ENCODE peak calls at places on chromosomes 1 and 21, in five cellular contexts. N, L, U, O and F are unnamed samples.

GRCh38 chr1:55088413-55088812 is 49.1 kb downstream of the PCSK9 start:
- DNase-seq in L (no peak), U (no peak), O (no peak), N (no peak), F (no peak)

GRCh38 chr21:45109831-45110492 is 35.6 kb downstream of the ADARB1 start:
- DNase-seq in U (no peak), L (no peak), N (peak), O (peak), F (no peak)

GRCh38 chr1:73491641-73492040 is 706.3 kb downstream of the LRRIQ3 start:
- DNase-seq in N (no peak), U (no peak), L (no peak), O (no peak), F (no peak)

GRCh38 chr1:10251325-10252103 is 41.1 kb downstream of the KIF1B start:
- DNase-seq in N (no peak), U (no peak), L (no peak), O (no peak), F (no peak)

GRCh38 chr1:235986869-235987268 is 78.0 kb downstream of the NID1 start:
- DNase-seq in U (no peak), O (no peak), L (no peak), N (no peak), F (no peak)

GRCh38 chr1:115184951-115185331 is 95.6 kb upstream of the TSPAN2 start:
- DNase-seq in N (no peak), O (no peak), L (no peak), U (no peak), F (no peak)

GRCh38 chr1:206834711-206835110 is 30.7 kb upstream of the IL20 start:
- DNase-seq in U (no peak), N (no peak), O (no peak), L (no peak), F (no peak)

GRCh38 chr1:156826596-156826995 is 9.9 kb upstream of the SH2D2A start:
- DNase-seq in N (no peak), O (no peak), U (no peak), L (no peak), F (no peak)

GRCh38 chr1:224769987-224770693 is 154.0 kb downstream of the CNIH3 start:
- DNase-seq in N (no peak), L (no peak), U (peak), O (no peak), F (no peak)

GRCh38 chr1:206521002-206521585 is 13.8 kb downstream of the RASSF5 start:
- DNase-seq in L (no peak), O (no peak), U (peak), N (no peak), F (no peak)

GRCh38 chr1:43315963-43316737 is 15.4 kb downstream of the TIE1 start:
- DNase-seq in L (no peak), O (no peak), N (no peak), U (no peak), F (no peak)

GRCh38 chr1:11629626-11630025 is 24.6 kb downstream of the FBXO2 start:
- DNase-seq in N (no peak), O (no peak), L (no peak), U (no peak), F (no peak)

GRCh38 chr1:150009604-150010387 is 730 bp downstream of the OTUD7B start:
- DNase-seq in U (peak), N (no peak), O (peak), L (no peak), F (no peak)

GRCh38 chr1:204670152-204670927 is 15.2 kb downstream of the LRRN2 start:
- DNase-seq in O (peak), U (no peak), N (no peak), L (no peak), F (no peak)

GRCh38 chr1:62384276-62385005 is 52.4 kb upstream of the USP1 start:
- DNase-seq in N (no peak), O (no peak), U (no peak), L (no peak), F (no peak)

GRCh38 chr1:217021400-217021799 is 298.2 kb upstream of the ESRRG start:
- DNase-seq in O (no peak), L (no peak), U (no peak), N (no peak), F (no peak)
- TF ChIP-seq SRF in O (no peak), L (no peak), U (no peak), N (no peak), F (no peak)

GRCh38 chr1:2639607-2640521 is 7.0 kb upstream of the MMEL1 start:
- DNase-seq in O (no peak), N (no peak), U (no peak), L (no peak), F (no peak)
- TF ChIP-seq SRF in O (no peak), N (no peak), U (no peak), L (no peak), F (no peak)

DNA sequence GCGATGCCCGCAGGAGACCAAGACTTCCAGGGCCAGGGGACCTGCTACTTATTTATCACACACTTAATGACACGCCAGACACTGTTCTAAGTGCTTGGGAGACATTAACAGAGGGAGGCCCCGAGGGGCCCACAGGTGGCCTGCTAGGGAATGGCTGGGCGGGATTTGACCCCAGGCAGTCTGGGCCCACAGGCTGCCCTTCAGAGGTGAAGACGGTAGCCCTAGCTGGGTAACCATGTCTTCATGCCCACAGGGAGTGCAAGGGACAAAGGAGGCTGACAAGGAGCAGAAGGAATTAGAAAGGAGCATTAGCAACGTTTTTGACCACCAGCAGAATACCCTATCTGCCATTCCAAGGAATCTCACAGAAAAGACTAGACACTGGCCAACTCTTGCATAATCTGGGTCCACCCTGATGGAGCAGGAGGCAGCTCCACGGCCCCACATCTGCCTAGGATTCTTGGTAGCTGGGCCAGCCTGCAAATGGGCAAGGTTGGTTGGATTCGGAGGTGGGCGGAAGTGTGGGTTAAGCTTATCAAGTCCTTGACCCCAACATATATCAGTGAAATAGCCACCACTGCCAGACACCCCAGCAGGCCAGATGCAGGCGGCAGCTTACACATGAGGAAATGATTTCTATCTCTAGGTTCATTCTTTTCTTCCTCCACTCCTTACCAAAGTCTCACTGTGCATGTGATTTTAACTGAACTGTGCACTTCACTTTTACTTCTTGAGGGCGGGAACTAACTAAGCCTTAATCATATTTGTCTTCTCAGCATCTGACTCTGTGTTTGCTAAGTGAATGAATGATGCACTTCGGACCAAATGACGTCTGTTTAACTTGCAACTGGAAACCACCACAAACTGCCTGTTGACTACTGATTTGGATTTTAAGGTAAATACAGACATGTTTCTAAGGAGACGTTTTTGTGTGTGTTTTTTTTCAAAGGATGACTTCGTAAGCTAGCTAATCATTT is 3.4 kb upstream of the ETS2 start:
- DNase-seq in N (no peak), L (no peak), U (peak), O (peak), F (no peak)
- TF ChIP-seq SRF in N (no peak), L (no peak), U (no peak), O (no peak), F (no peak)

DNA sequence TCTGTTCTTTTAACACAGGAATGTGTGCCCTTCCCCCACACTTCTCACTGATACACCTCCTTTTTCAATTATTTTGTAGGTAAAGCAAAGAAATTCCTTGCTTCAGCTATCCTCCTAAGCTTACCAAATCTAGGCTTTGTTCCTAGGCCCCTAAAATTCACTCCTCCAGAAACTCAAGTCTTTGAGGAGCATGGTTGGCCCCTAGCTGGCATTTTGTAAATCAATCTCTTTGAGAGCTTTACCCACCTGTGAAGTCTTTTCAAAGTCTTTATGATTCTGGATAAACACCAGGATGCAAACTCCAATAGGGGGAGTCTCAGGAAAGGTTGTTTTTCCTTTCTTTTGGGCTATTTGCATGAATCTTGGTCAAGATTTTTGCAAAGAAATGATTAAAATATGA is 82.9 kb upstream of the ZNF644 start:
- DNase-seq in O (no peak), L (no peak), N (no peak), U (no peak), F (no peak)
- TF ChIP-seq SRF in O (no peak), L (no peak), N (no peak), U (no peak), F (no peak)

GRCh38 chr21:42317826-42318746 is 2.9 kb upstream of the TFF3 start:
- DNase-seq in L (no peak), U (no peak), O (no peak), N (no peak), F (no peak)
- TF ChIP-seq SRF in L (no peak), U (no peak), O (no peak), N (no peak), F (no peak)

GRCh38 chr21:16330340-16331319 is 600.8 kb downstream of the USP25 start:
- DNase-seq in O (peak), L (no peak), N (no peak), U (peak), F (peak)
- TF ChIP-seq SRF in O (no peak), L (no peak), N (no peak), U (no peak), F (no peak)

GRCh38 chr1:203131548-203132200 is 4.1 kb downstream of the ADORA1 start:
- DNase-seq in L (no peak), U (no peak), O (no peak), N (no peak), F (no peak)

GRCh38 chr1:203136409-203137042 is 9.0 kb downstream of the ADORA1 start:
- DNase-seq in N (no peak), O (no peak), L (no peak), U (no peak), F (no peak)

GRCh38 chr1:203137324-203137723 is 9.8 kb downstream of the ADORA1 start:
- DNase-seq in U (no peak), N (no peak), O (no peak), L (no peak), F (no peak)

GRCh38 chr1:203133969-203134725 is 6.6 kb downstream of the ADORA1 start:
- DNase-seq in U (no peak), L (no peak), N (no peak), O (no peak), F (no peak)

GRCh38 chr1:203135636-203136305 is 8.2 kb downstream of the ADORA1 start:
- DNase-seq in O (no peak), N (no peak), L (no peak), U (no peak), F (no peak)
- TF ChIP-seq SRF in O (no peak), N (no peak), L (no peak), U (no peak), F (no peak)

GRCh38 chr1:175481126-175482071 is 262.0 kb downstream of the TNR start:
- DNase-seq in U (no peak), L (no peak), N (no peak), O (peak), F (no peak)
- TF ChIP-seq SRF in U (no peak), L (no peak), N (no peak), O (no peak), F (no peak)